ENCODE peak calls at places on chromosome 5, in four cellular contexts. One of them, this sample, is unnamed.

GRCh38 chr5:7941692-7942091 is 72.7 kb downstream of the MTRR start:
- DNase-seq in posterior cingulate gyrus: no peak
- DNase-seq in GM20000: no peak
- DNase-seq in CD4-positive, alpha-beta memory T cell: no peak
- DNase-seq in this sample: no peak

GRCh38 chr5:139961435-139962157 is 81.5 kb downstream of the NRG2 start:
- DNase-seq in posterior cingulate gyrus: no peak
- DNase-seq in GM20000: peak
- DNase-seq in CD4-positive, alpha-beta memory T cell: no peak
- DNase-seq in this sample: no peak

GRCh38 chr5:9733456-9733855 is 103.3 kb upstream of the TAS2R1 start:
- DNase-seq in posterior cingulate gyrus: no peak
- DNase-seq in GM20000: no peak
- DNase-seq in CD4-positive, alpha-beta memory T cell: no peak
- DNase-seq in this sample: no peak

GRCh38 chr5:65808261-65808741 is 86.3 kb downstream of the NLN start:
- DNase-seq in posterior cingulate gyrus: no peak
- DNase-seq in GM20000: no peak
- DNase-seq in CD4-positive, alpha-beta memory T cell: no peak
- DNase-seq in this sample: no peak

GRCh38 chr5:124395899-124396298 is 350.5 kb downstream of the ZNF608 start:
- DNase-seq in posterior cingulate gyrus: no peak
- DNase-seq in GM20000: no peak
- DNase-seq in CD4-positive, alpha-beta memory T cell: no peak
- DNase-seq in this sample: no peak

GRCh38 chr5:180082633-180083420 is 11.3 kb upstream of the RNF130 start:
- DNase-seq in posterior cingulate gyrus: no peak
- DNase-seq in GM20000: no peak
- DNase-seq in CD4-positive, alpha-beta memory T cell: no peak
- DNase-seq in this sample: no peak

GRCh38 chr5:61319388-61320146 is 12.5 kb upstream of the ZSWIM6 start:
- DNase-seq in posterior cingulate gyrus: no peak
- DNase-seq in GM20000: peak
- DNase-seq in CD4-positive, alpha-beta memory T cell: no peak
- DNase-seq in this sample: no peak

GRCh38 chr5:149857499-149857898 is 87.1 kb downstream of the PDE6A start:
- DNase-seq in posterior cingulate gyrus: no peak
- DNase-seq in GM20000: no peak
- DNase-seq in CD4-positive, alpha-beta memory T cell: no peak
- DNase-seq in this sample: no peak

GRCh38 chr5:59698774-59699173 is 194.8 kb downstream of the PDE4D start:
- DNase-seq in posterior cingulate gyrus: no peak
- DNase-seq in GM20000: no peak
- DNase-seq in CD4-positive, alpha-beta memory T cell: no peak
- DNase-seq in this sample: no peak

GRCh38 chr5:135455876-135456237 is 3.7 kb upstream of the TIFAB start:
- DNase-seq in posterior cingulate gyrus: no peak
- DNase-seq in GM20000: no peak
- DNase-seq in CD4-positive, alpha-beta memory T cell: no peak
- DNase-seq in this sample: no peak

GRCh38 chr5:124790261-124790894 is 43.9 kb upstream of the ZNF608 start:
- DNase-seq in posterior cingulate gyrus: no peak
- DNase-seq in GM20000: no peak
- DNase-seq in CD4-positive, alpha-beta memory T cell: no peak
- DNase-seq in this sample: no peak

GRCh38 chr5:36367524-36367923 is 65.8 kb upstream of the RANBP3L start:
- DNase-seq in posterior cingulate gyrus: no peak
- DNase-seq in GM20000: no peak
- DNase-seq in CD4-positive, alpha-beta memory T cell: no peak
- DNase-seq in this sample: no peak

GRCh38 chr5:67773439-67773988 is 442.0 kb upstream of the PIK3R1 start:
- DNase-seq in posterior cingulate gyrus: peak
- DNase-seq in GM20000: no peak
- DNase-seq in CD4-positive, alpha-beta memory T cell: no peak
- DNase-seq in this sample: no peak

GRCh38 chr5:124887223-124887622 is 140.8 kb upstream of the ZNF608 start:
- DNase-seq in posterior cingulate gyrus: no peak
- DNase-seq in GM20000: no peak
- DNase-seq in CD4-positive, alpha-beta memory T cell: no peak
- DNase-seq in this sample: no peak

GRCh38 chr5:35161637-35162248 is 68.5 kb downstream of the PRLR start:
- DNase-seq in posterior cingulate gyrus: no peak
- DNase-seq in GM20000: no peak
- DNase-seq in CD4-positive, alpha-beta memory T cell: no peak
- DNase-seq in this sample: no peak

GRCh38 chr5:38641003-38641402 is 84.6 kb upstream of the LIFR start:
- DNase-seq in posterior cingulate gyrus: no peak
- DNase-seq in GM20000: no peak
- DNase-seq in CD4-positive, alpha-beta memory T cell: no peak
- DNase-seq in this sample: no peak

GRCh38 chr5:43232943-43233833 is 41.2 kb downstream of the NIM1K start:
- DNase-seq in posterior cingulate gyrus: no peak
- DNase-seq in GM20000: no peak
- DNase-seq in CD4-positive, alpha-beta memory T cell: no peak
- DNase-seq in this sample: no peak

GRCh38 chr5:112762113-112762810 is 24.6 kb downstream of the APC start:
- DNase-seq in posterior cingulate gyrus: no peak
- DNase-seq in GM20000: no peak
- DNase-seq in CD4-positive, alpha-beta memory T cell: no peak
- DNase-seq in this sample: no peak

GRCh38 chr5:111755942-111756353 is 1.0 kb downstream of the NREP start:
- DNase-seq in posterior cingulate gyrus: no peak
- DNase-seq in GM20000: no peak
- DNase-seq in CD4-positive, alpha-beta memory T cell: no peak
- DNase-seq in this sample: no peak

GRCh38 chr5:40368200-40368599 is 311.5 kb upstream of the PTGER4 start:
- DNase-seq in posterior cingulate gyrus: no peak
- DNase-seq in GM20000: no peak
- DNase-seq in CD4-positive, alpha-beta memory T cell: no peak
- DNase-seq in this sample: no peak

GRCh38 chr5:1468247-1468612 is 23.0 kb upstream of the SLC6A3 start:
- DNase-seq in posterior cingulate gyrus: peak
- DNase-seq in GM20000: no peak
- DNase-seq in CD4-positive, alpha-beta memory T cell: no peak
- DNase-seq in this sample: no peak